ENCODE peak calls at places on chromosome 18, in nine cellular contexts. R is mammary epithelial cell, F is brain microvascular endothelial cell, N is kidney epithelial cell, Y is transverse colon, P is heart right ventricle, M is body of pancreas, B is ovary, I is IMR-90. G is an unnamed sample. For H3K36me3, the result is how much of the 10 kb centered on the place peaks cover.

GRCh38 chr18:40413160-40413559 is 1541.9 kb upstream of the PIK3C3 start:
- DNase-seq in B (no peak), N (no peak), M (no peak), R (no peak), P (no peak), Y (peak), F (peak), I (peak), G (no peak)

GRCh38 chr18:12028040-12028628 is 46.8 kb downstream of the IMPA2 start:
- DNase-seq in I (no peak), P (peak), F (no peak), Y (no peak), B (no peak), N (no peak), R (no peak), M (no peak), G (no peak)

GRCh38 chr18:72868666-72869661 is 1.2 kb upstream of the NETO1 start:
- DNase-seq in M (no peak), F (no peak), N (no peak), B (no peak), Y (no peak), R (no peak), P (no peak), I (no peak), G (no peak)

GRCh38 chr18:9683418-9684396 is 24.4 kb upstream of the RAB31 start:
- DNase-seq in I (peak), P (peak), B (peak), F (peak), N (no peak), R (peak), Y (no peak), M (peak), G (peak)

GRCh38 chr18:79486356-79487197 is 90.8 kb downstream of the NFATC1 start:
- DNase-seq in Y (no peak), I (no peak), M (no peak), N (no peak), P (no peak), F (no peak), B (peak), R (no peak), G (no peak)

GRCh38 chr18:74310411-74310810 is 5.2 kb upstream of the C18orf63 start:
- DNase-seq in I (peak), F (peak), Y (no peak), P (no peak), M (peak), N (no peak), R (peak), B (no peak), G (no peak)

GRCh38 chr18:62510744-62511143 is 12.1 kb upstream of the ZCCHC2 start:
- DNase-seq in F (no peak), P (no peak), N (no peak), R (no peak), I (no peak), B (no peak), Y (no peak), M (no peak), G (no peak)

GRCh38 chr18:4068552-4069158 is 386.5 kb downstream of the DLGAP1 start:
- DNase-seq in Y (peak), N (peak), M (peak), I (peak), B (no peak), P (peak), F (peak), R (peak), G (no peak)

GRCh38 chr18:9712130-9712577 is 4.1 kb downstream of the RAB31 start:
- DNase-seq in B (no peak), Y (no peak), N (no peak), P (no peak), R (no peak), F (no peak), I (no peak), M (no peak), G (no peak)

GRCh38 chr18:76144844-76145243 is 350.2 kb downstream of the ZNF516 start:
- DNase-seq in F (no peak), B (no peak), M (no peak), N (no peak), Y (no peak), I (no peak), P (no peak), R (no peak), G (no peak)

GRCh38 chr18:58288922-58289797 is 245.1 kb downstream of the NEDD4L start:
- DNase-seq in N (peak), P (no peak), F (peak), Y (no peak), M (no peak), B (no peak), I (peak), R (peak), G (no peak)

GRCh38 chr18:79394438-79395307 is 1.1 kb upstream of the NFATC1 start:
- DNase-seq in N (no peak), Y (no peak), B (peak), I (peak), F (peak), R (no peak), P (peak), M (no peak), G (no peak)

GRCh38 chr18:457120-457519 is 43.4 kb downstream of the COLEC12 start:
- DNase-seq in M (peak), F (peak), I (peak), R (no peak), B (no peak), Y (no peak), N (no peak), P (peak), G (no peak)

GRCh38 chr18:25531207-25531606 is 179.2 kb upstream of the ZNF521 start:
- DNase-seq in N (no peak), Y (no peak), I (no peak), P (no peak), B (no peak), M (no peak), R (no peak), F (no peak), G (no peak)

GRCh38 chr18:73614812-73615211 is 532.8 kb downstream of the FBXO15 start:
- DNase-seq in F (peak), M (no peak), P (no peak), B (no peak), R (peak), N (peak), I (peak), Y (no peak), G (peak)

GRCh38 chr18:59769105-59769865 is 72.1 kb upstream of the CCBE1 start:
- DNase-seq in R (peak), F (no peak), P (no peak), N (no peak), I (peak), B (no peak), M (no peak), Y (no peak), G (no peak)

GRCh38 chr18:41731887-41732286 is 223.1 kb upstream of the PIK3C3 start:
- DNase-seq in F (no peak), N (no peak), Y (no peak), R (no peak), M (no peak), B (no peak), P (no peak), I (no peak), G (no peak)

GRCh38 chr18:77132369-77133050 is at the start of gene MBP:
- DNase-seq in F (no peak), M (peak), P (peak), B (peak), N (no peak), I (no peak), R (peak), Y (peak), G (no peak)

GRCh38 chr18:25349131-25349925 is 2.6 kb downstream of the ZNF521 start:
- DNase-seq in P (peak), N (no peak), I (peak), R (no peak), M (no peak), B (peak), F (peak), Y (peak), G (no peak)

GRCh38 chr18:58785171-58785805 is 79.4 kb upstream of the ZNF532 start:
- DNase-seq in N (peak), P (no peak), B (peak), R (peak), I (peak), Y (peak), F (peak), M (peak), G (peak)

GRCh38 chr18:68533641-68534040 is 181.3 kb downstream of the TMX3 start:
- DNase-seq in I (no peak), F (no peak), B (no peak), R (no peak), M (no peak), P (no peak), Y (no peak), N (no peak), G (no peak)

GRCh38 chr18:28684746-28685145 is 507.8 kb upstream of the CDH2 start:
- DNase-seq in Y (no peak), R (peak), F (no peak), I (no peak), B (no peak), N (no peak), P (no peak), M (no peak), G (peak)

DNA sequence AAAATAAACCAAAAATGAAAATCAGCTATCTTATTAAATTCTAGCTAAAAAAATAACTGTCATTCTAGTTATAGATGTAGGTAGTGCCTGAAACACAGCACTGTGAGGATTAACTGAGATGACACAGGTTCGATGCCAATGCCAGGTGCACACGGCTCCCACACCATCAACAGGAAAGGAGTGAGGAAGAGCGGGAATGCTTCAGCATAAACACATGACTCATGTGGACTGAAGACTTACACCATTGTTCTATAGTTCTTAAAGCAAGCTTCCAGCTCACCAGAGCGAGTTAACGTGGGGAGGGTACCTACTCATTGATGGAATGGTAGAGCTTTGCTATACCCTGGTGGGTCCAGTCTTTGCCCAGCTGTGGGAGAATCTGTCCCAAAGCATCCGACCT is 76.7 kb downstream of the EMILIN2 start:
- DNase-seq in I (peak), N (no peak), B (no peak), P (no peak), Y (no peak), F (no peak), M (no peak), R (no peak), G (no peak)
- H3K36me3 ChIP-seq in I (half or more), N (under half), B (under half), P (under half), Y (under half), F (half or more), M (under half), R (under half), G (under half)

GRCh38 chr18:13368080-13368813 is 149.7 kb downstream of the LDLRAD4 start:
- DNase-seq in N (no peak), R (no peak), M (no peak), Y (no peak), I (no peak), B (no peak), F (no peak), P (no peak), G (no peak)
- TF ChIP-seq CTCF in N (no peak), R (no peak), M (no peak), Y (no peak), I (no peak), B (no peak), F (no peak), P (no peak), G (no peak)

GRCh38 chr18:54696616-54697293 is 105.7 kb downstream of the DYNAP start:
- DNase-seq in M (no peak), B (no peak), I (no peak), P (no peak), N (no peak), F (no peak), R (no peak), Y (no peak), G (no peak)

GRCh38 chr18:54690198-54690597 is 99.2 kb downstream of the DYNAP start:
- DNase-seq in M (no peak), R (peak), B (no peak), N (no peak), F (no peak), I (peak), P (no peak), Y (no peak), G (no peak)

GRCh38 chr18:54689319-54689718 is 98.3 kb downstream of the DYNAP start:
- DNase-seq in F (no peak), I (no peak), M (no peak), P (no peak), B (no peak), N (no peak), Y (no peak), R (no peak), G (no peak)

GRCh38 chr18:54692463-54692862 is 101.4 kb downstream of the DYNAP start:
- DNase-seq in F (no peak), Y (no peak), P (no peak), I (no peak), M (no peak), R (no peak), N (no peak), B (no peak), G (no peak)
- H3K36me3 ChIP-seq in F (under half), Y (under half), P (under half), I (under half), M (under half), R (under half), N (under half), B (under half), G (under half)

DNA sequence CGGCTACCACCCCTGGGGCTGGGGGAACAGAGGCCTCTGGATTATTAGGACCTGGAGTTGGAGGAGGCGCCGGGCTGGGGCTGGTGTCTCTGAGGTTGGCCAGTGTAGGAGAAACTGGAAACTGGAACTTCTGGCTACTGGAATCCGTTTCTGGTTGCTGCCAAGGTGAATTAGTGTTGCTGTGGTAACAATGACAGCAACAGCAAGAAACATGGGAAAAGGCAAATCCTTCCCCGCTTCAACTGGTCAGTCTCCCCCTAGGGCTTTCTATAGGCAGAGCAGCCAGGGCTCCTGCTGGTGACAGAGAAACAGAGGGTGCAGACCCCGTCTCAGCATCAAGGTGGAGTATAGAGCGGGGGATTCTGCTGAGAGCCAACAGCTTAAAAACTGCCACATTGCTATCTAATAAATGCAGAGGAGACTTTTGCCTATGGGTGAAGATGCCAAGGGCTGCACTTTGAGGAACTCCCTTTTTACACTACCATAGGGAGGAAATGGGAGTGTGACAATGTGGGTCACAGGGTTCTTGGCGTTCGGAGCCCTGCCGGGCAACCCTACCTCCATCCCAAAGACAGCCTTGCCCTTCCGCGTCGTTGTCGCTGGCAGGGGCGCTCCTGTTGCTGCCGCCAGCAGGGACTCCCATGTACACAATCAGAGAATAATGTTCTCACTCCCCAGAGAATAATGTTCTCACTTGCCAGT is 81.4 kb upstream of the CABLES1 start:
- DNase-seq in Y (no peak), N (peak), P (no peak), M (peak), R (peak), F (peak), I (peak), B (no peak), G (no peak)
- TF ChIP-seq CTCF in Y (no peak), N (peak), P (no peak), M (peak), R (peak), F (peak), I (peak), B (no peak), G (peak)

GRCh38 chr18:46728219-46728930 is 28.5 kb downstream of the ST8SIA5 start:
- DNase-seq in N (no peak), F (no peak), P (no peak), R (no peak), Y (no peak), B (no peak), M (no peak), I (no peak), G (no peak)
- H3K36me3 ChIP-seq in N (under half), F (under half), P (under half), R (under half), Y (under half), B (under half), M (under half), I (under half), G (under half)

DNA sequence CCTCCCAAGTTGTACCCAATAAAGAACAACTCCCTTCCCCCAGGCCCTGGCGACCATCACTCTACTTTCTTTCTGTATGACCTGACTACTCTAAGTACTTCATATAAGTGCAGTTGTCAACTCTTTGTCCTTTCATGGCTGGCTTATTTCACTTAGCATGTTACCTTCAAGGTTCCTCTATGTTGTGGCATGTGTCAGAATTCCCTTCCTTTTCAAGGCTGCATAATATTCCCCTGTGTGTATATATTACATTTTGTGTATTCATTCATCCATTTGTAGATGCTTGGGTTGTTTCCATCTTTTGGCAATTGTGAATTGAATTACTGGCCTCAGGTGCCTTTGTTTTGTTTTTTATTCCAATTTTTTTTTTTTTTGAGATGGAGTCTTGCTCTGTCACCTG is 181.9 kb upstream of the RAB12 start:
- DNase-seq in N (no peak), F (no peak), B (no peak), P (no peak), Y (no peak), M (no peak), I (no peak), R (no peak), G (no peak)
- TF ChIP-seq CTCF in N (no peak), F (no peak), B (no peak), P (no peak), Y (no peak), M (no peak), I (no peak), R (no peak), G (no peak)

DNA sequence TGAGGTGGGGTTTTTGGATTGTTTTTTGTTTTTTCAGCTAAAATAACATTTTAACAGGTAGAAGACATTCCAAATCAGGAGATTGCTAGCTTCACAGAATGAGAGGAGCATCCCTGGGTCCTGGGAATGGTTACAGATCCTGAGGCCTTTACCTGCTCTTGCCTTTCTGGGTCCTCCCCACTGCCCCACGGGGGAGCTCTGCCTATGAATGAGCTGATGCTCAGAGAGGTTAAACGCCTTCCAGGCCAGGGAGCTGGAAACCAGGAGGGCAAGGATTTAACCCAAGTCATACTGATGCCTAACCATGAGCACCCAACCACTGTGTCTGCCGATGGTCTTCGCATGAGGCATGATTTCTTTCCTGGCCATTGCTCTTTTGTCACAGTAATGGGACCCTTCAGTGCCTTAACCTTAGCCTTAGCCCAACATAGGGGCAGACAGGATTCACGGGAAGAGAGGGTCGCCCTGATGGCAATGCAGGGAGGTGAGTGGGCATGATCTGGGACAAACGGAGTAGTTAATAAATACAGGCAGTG is 16.1 kb downstream of the MOCOS start:
- DNase-seq in I (no peak), Y (no peak), B (no peak), R (no peak), M (no peak), F (no peak), N (no peak), P (no peak), G (no peak)
- H3K36me3 ChIP-seq in I (under half), Y (under half), B (under half), R (under half), M (under half), F (under half), N (under half), P (under half), G (under half)

GRCh38 chr18:31722369-31722957 is 38.1 kb upstream of the B4GALT6 start:
- DNase-seq in N (peak), Y (peak), P (peak), F (peak), B (peak), R (peak), M (peak), I (peak), G (peak)
- TF ChIP-seq CTCF in N (peak), Y (peak), P (peak), F (peak), B (peak), R (peak), M (peak), I (peak), G (peak)

GRCh38 chr18:22952525-22952924 is 19.4 kb downstream of the RBBP8 start:
- DNase-seq in N (no peak), B (no peak), F (no peak), Y (no peak), I (peak), R (no peak), P (no peak), M (no peak), G (no peak)
- H3K36me3 ChIP-seq in N (under half), B (under half), F (under half), Y (under half), I (under half), R (under half), P (under half), M (under half), G (under half)

DNA sequence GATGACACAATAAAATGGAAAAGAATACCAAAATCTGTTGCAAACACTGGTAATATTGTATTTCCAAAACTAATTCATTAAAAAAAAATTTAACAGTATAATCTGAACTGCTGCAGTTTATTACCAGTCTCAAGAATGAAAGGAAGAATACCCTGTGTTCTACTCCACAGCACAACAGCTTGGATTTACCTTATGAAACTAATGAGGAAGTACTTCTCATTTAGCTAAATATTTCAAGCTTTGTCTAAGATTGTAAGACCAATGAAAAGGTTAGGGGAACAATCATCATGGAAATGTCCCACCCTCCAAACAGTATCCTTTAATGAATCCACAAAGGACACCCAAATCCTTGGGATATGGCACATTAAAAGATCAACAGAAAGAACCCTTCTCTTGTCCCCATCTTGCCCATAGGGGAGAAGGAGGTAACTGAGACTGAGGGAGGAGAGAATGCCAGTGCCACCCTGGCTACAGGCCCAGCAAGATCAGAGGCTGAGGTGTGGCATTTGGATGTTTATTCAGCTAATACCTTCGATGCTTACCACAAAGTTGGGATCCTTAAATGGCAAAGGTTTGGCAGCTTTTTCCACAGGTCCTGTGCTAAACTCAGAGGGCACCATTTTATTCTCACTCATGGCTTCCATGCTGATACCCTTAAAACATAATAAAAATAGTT is 17.7 kb downstream of the INO80C start:
- DNase-seq in M (no peak), P (no peak), R (peak), Y (peak), N (no peak), F (no peak), B (no peak), I (no peak), G (no peak)
- TF ChIP-seq CTCF in M (no peak), P (no peak), R (no peak), Y (no peak), N (no peak), F (no peak), B (no peak), I (no peak), G (no peak)

G was measured in BJ.